ENCODE peak calls at places on chromosome 16, in nine cellular contexts. G is AG04450; V is CD4-positive, alpha-beta T cell; K is astrocyte of the spinal cord; L is dorsolateral prefrontal cortex; U is colonic mucosa; Y is mammary epithelial cell; C is progenitor cell of endocrine pancreas; I is heart left ventricle. P is an unnamed sample.

GRCh38 chr16:47037396-47037745 is 63.9 kb upstream of the DNAJA2 start:
- DNase-seq in K (peak), L (peak), G (no peak), I (no peak), C (no peak), Y (no peak), U (peak), V (peak), P (no peak)

GRCh38 chr16:31190061-31190460 is 10.1 kb downstream of the FUS start:
- DNase-seq in Y (no peak), K (no peak), V (no peak), U (no peak), L (no peak), C (no peak), I (no peak), G (no peak), P (no peak)

GRCh38 chr16:75251280-75252048 is at the start of gene BCAR1:
- DNase-seq in L (peak), Y (peak), G (peak), I (peak), V (peak), C (peak), U (peak), K (peak), P (peak)

GRCh38 chr16:2025251-2025650 is 1.5 kb upstream of the NHERF2 start:
- DNase-seq in I (no peak), L (no peak), Y (no peak), V (no peak), K (no peak), G (no peak), C (no peak), U (no peak), P (no peak)

GRCh38 chr16:66845791-66846221 is 1.6 kb downstream of the CA7 start:
- DNase-seq in G (no peak), V (no peak), L (peak), Y (no peak), C (no peak), U (no peak), K (no peak), I (no peak), P (no peak)

GRCh38 chr16:11225677-11226549 is 30.1 kb downstream of the SOCS1 start:
- DNase-seq in U (no peak), G (no peak), V (no peak), Y (no peak), C (no peak), K (no peak), L (no peak), I (no peak), P (no peak)

GRCh38 chr16:79618712-79619050 is 18.1 kb upstream of the MAF start:
- DNase-seq in U (no peak), C (no peak), L (no peak), K (no peak), Y (no peak), I (no peak), G (no peak), V (no peak), P (no peak)

GRCh38 chr16:66401610-66402009 is 25.5 kb upstream of the BEAN1 start:
- DNase-seq in V (no peak), K (no peak), I (no peak), L (no peak), Y (no peak), C (no peak), U (no peak), G (no peak), P (no peak)

GRCh38 chr16:57146735-57147134 is 39.1 kb downstream of the PSME3IP1 start:
- DNase-seq in I (no peak), V (no peak), Y (no peak), C (no peak), K (no peak), L (no peak), U (no peak), G (no peak), P (peak)

GRCh38 chr16:85750021-85750826 is 672 bp downstream of the C16orf74 start:
- DNase-seq in I (no peak), Y (peak), K (no peak), V (peak), L (no peak), G (no peak), C (no peak), U (peak), P (no peak)
- TF ChIP-seq CTCF in I (no peak), Y (peak), K (no peak), V (no peak), L (no peak), G (peak), C (no peak), U (no peak), P (no peak)

GRCh38 chr16:234468-235305 is at the start of gene FAM234A:
- DNase-seq in Y (peak), I (peak), L (peak), U (peak), V (peak), K (peak), C (peak), G (peak), P (peak)
- TF ChIP-seq CTCF in Y (peak), I (peak), L (peak), U (peak), V (peak), K (peak), C (peak), G (peak), P (no peak)

DNA sequence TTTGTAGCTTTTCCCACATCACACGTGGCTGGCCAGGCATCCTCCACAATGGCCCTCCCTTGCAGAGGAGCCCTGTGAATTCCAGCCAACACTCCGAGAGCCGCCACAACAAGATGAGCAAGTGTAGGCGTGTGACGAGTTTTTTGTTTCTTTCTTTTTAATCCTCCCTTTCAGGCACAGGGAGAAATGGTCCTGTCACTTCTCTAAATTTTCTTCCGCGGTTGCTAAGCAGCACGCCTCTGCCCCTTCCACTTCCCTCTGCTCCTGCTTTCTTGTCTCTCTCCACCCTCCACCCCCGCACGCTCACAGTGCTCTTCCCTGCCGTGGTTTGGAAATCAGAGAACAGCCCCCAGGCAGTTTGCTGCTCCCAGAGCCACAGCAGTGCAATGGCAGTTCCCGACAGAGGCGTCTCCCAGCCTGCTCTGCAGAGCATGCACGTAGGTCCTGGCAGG is 68.0 kb upstream of the MRTFB start:
- DNase-seq in G (no peak), L (no peak), K (peak), C (no peak), I (peak), Y (peak), V (no peak), U (peak), P (peak)
- TF ChIP-seq CTCF in G (no peak), L (no peak), K (no peak), C (peak), I (peak), Y (no peak), V (no peak), U (no peak), P (no peak)

GRCh38 chr16:89560413-89561194 is at the start of gene RPL13:
- DNase-seq in G (peak), K (peak), V (peak), U (peak), I (peak), Y (peak), C (peak), L (peak), P (peak)
- TF ChIP-seq CTCF in G (no peak), K (no peak), V (no peak), U (no peak), I (no peak), Y (no peak), C (no peak), L (no peak), P (no peak)

GRCh38 chr16:67935096-67935401 is 1.6 kb downstream of the PSMB10 start:
- DNase-seq in V (no peak), U (no peak), C (no peak), G (no peak), Y (no peak), K (no peak), L (no peak), I (no peak), P (no peak)

GRCh38 chr16:67936876-67937605 is 391 bp upstream of the PSMB10 start:
- DNase-seq in V (peak), C (no peak), I (no peak), L (no peak), U (no peak), G (no peak), Y (peak), K (no peak), P (no peak)

GRCh38 chr16:67934306-67935095 is 2.1 kb downstream of the PSMB10 start:
- DNase-seq in K (no peak), U (no peak), C (no peak), V (no peak), Y (no peak), L (no peak), I (no peak), G (no peak), P (no peak)

GRCh38 chr16:67935402-67936123 is 1.1 kb downstream of the PSMB10 start:
- DNase-seq in V (peak), G (peak), C (peak), K (peak), I (peak), Y (peak), L (peak), U (peak), P (peak)

GRCh38 chr16:67936124-67936875 is at the start of gene PSMB10:
- DNase-seq in V (peak), Y (peak), L (no peak), U (peak), C (no peak), G (no peak), I (no peak), K (peak), P (peak)
- TF ChIP-seq CTCF in V (no peak), Y (no peak), L (no peak), U (no peak), C (no peak), G (no peak), I (no peak), K (no peak), P (no peak)

DNA sequence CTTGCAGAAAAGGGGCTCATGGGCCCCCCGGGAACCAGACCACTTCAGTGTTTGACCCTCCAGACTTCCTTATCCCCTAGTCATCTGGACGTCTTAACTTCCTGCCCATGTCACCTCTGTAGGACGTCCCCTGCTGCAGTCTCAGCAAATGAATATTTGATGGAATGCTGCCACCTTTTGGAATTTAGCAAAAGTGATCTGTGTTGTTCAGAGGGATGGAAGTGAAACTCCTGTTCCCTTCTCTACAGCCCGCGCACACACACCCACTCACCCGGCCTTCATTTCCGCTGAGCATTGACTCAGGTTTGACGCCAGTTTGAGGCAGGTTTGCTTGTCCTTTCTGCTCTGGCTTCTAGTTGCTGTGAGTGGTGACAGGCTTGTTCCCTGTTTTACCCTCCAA is 507.2 kb upstream of the EEF2KMT start:
- DNase-seq in Y (no peak), I (no peak), L (no peak), G (no peak), K (no peak), C (no peak), U (peak), V (no peak), P (peak)
- TF ChIP-seq CTCF in Y (no peak), I (no peak), L (no peak), G (no peak), K (peak), C (peak), U (no peak), V (no peak), P (peak)